ENCODE peak calls at places on chromosomes 6 and 20, in six cellular contexts. Y, K, T, N, D and F are unnamed samples.

GRCh38 chr20:17024513-17025105 is 202.2 kb upstream of the PCSK2 start:
- DNase-seq in N (no peak), K (peak; percentile 84), Y (no peak), D (no peak), T (peak; percentile 26), F (no peak)

GRCh38 chr6:14396392-14396791 is 278.8 kb downstream of the CD83 start:
- DNase-seq in Y (no peak), T (no peak), K (no peak), D (no peak), N (no peak), F (no peak)

GRCh38 chr20:62501801-62502495 is 26.2 kb upstream of the GATA5 start:
- DNase-seq in N (no peak), D (no peak), K (no peak), T (peak; percentile 46), Y (no peak), F (no peak)

GRCh38 chr20:5650191-5650691 is 100.0 kb upstream of the SHLD1 start:
- DNase-seq in D (no peak), K (no peak), T (no peak), N (no peak), Y (no peak), F (no peak)

GRCh38 chr6:139338845-139339244 is 35.6 kb downstream of the CITED2 start:
- DNase-seq in D (no peak), N (no peak), Y (peak; percentile 62), K (no peak), T (no peak), F (no peak)

GRCh38 chr6:79737172-79737571 is 106.0 kb downstream of the SH3BGRL2 start:
- DNase-seq in K (no peak), T (no peak), N (no peak), Y (no peak), D (no peak), F (peak; percentile 12)

GRCh38 chr20:46126440-46127056 is 8.4 kb downstream of the CD40 start:
- DNase-seq in K (peak; percentile 74), Y (no peak), D (peak; percentile 4), T (no peak), N (no peak), F (no peak)

GRCh38 chr6:106910999-106911949 is 63.3 kb downstream of the CD24 start:
- DNase-seq in K (peak; percentile 89), T (peak; percentile 6), Y (no peak), D (no peak), N (no peak), F (no peak)

GRCh38 chr6:34232901-34233300 is 3.8 kb upstream of the HMGA1 start:
- DNase-seq in K (no peak), T (no peak), Y (no peak), D (no peak), N (no peak), F (no peak)

GRCh38 chr6:34230653-34231351 is 5.9 kb upstream of the HMGA1 start:
- DNase-seq in Y (no peak), T (no peak), D (no peak), K (no peak), N (no peak), F (no peak)

GRCh38 chr6:34233867-34234266 is 2.8 kb upstream of the HMGA1 start:
- DNase-seq in Y (no peak), T (no peak), N (no peak), K (no peak), D (peak; percentile 61), F (no peak)

GRCh38 chr6:34229877-34230276 is 6.8 kb upstream of the HMGA1 start:
- DNase-seq in N (no peak), K (no peak), Y (no peak), T (no peak), D (no peak), F (no peak)

DNA sequence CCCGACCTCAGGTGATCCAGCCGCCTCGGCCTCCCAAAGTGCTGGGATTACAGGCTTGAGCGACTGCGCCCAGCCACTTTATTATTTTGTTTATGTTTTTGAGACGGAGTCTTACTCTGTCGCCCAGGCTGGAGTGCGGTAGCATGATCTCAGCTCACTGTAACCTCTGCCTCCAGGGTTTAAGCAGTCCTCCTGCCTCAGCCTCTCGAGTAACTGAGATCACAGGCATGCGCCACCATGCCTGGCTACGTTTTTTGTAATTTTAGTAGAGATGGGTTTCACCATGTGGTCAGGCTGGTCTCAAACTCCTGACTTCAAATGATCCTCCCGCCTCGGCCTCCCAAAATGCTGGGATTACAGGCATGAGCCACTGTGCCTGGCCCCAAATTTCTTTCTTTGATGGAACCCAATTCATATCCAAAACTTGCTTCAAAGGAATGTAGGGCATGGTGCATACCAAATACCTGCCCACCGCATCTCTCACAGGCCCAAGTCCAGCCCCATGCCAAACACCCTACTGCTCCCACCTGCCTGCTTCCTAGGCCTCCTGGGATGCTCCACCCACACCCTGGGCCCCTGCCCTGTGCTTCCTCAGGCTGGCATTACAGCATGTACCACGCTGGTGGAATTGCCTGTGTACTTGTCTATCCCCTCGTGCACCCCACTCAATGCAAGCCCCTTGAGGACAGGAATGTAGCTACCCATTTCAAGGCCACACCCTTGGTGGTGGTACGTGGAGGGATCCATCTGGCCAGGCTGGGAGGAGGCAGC is 4.9 kb upstream of the HMGA1 start:
- DNase-seq in N (no peak), T (no peak), K (no peak), Y (no peak), D (no peak), F (no peak)
- H3K27ac ChIP-seq in N (no peak overlapping the region), T (no peak overlapping the region), K (no peak overlapping the region), Y (no peak overlapping the region), D (no peak overlapping the region), F (no peak overlapping the region)

DNA sequence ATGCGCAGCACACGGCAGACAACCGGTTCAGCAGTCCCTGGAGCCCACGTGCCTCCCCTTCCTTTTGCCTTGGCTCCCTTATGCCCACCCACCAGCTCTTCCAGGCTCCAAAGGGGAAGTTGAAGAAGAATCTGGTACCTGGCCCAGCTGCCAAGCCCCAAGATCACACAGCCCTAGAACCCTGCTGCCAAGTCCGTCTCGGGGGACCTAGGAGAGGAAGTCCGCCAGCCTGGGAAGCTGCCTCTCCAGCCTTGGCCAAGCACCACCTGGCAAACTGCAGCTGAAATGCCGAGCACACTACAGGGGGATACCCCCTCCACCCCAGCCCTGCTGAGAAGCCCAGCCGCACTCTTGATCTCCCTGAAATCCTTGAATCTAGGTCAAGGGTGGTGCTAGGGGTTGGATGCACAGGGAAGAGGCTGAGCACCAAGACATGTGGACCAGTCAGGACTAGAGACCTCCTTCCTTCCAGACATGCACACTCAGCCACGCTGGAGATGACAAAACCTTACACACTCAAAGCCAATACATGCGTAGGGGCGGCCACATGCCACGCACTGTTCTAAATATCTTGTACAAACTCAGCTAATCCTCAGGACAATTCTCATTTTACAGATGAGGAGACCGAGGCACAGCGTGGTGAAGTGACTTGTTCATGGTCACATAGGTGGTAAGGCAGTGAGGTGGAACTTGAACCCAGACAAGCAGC is 124.1 kb downstream of the PREX1 start:
- DNase-seq in Y (no peak), T (no peak), N (no peak), K (no peak), D (peak; percentile 61), F (no peak)
- TF ChIP-seq EP300 in Y (no peak), T (no peak), N (no peak), K (no peak), D (no peak), F (no peak)

DNA sequence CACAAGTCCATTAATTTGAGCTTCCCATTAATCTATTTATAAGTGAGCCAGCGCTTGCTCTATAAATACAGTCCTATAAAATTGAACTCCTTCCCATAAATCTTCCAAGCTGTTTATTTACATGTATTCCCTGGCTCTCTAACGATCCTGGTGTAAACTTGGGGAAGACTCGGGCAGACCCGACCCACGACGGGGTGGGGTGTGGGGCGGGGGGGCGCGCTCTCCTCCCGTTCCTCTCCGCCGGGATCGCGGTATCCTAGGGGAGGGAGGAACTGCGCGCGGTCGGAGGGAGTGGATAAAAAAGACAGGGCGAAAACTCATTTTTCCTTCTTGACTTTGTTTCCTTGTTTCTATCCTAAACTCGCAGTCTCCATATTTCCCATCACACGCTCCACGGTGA is 31.1 kb downstream of the TFAP2B start:
- DNase-seq in D (no peak), N (no peak), T (no peak), Y (no peak), K (no peak), F (no peak)
- H3K27ac ChIP-seq in D (no peak overlapping the region), N (no peak overlapping the region), T (no peak overlapping the region), Y (no peak overlapping the region), K (no peak overlapping the region), F (no peak overlapping the region)

DNA sequence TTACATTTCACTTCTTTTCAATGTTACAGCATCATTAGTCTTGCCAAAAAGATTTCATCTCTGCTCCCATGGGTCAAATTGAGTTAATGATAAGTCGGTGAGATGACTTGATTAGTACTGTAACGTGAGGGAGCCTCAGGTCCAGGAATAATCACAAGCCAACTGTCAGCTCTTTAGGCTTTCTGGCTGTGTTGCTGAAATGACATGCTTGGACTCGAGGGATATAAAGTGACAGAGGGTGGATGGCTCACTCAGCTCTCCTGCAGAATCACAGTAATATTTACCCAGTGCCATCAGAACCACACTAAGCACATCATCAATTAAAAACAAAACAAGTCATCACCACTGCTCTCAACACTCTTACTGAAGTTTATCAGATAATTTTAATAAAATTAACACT is 196.2 kb upstream of the THEMIS start:
- DNase-seq in Y (no peak), T (no peak), N (no peak), K (no peak), D (no peak), F (no peak)
- TF ChIP-seq EP300 in Y (no peak), T (no peak), N (no peak), K (no peak), D (no peak), F (no peak)

GRCh38 chr20:32762754-32763201 is 593 bp downstream of the DNMT3B start:
- DNase-seq in N (no peak), Y (no peak), T (no peak), K (no peak), D (no peak), F (no peak)
- H3K27ac ChIP-seq in N (peak overlapping the region; percentile 62), Y (peak overlapping the region; percentile 66), T (peak overlapping the region; percentile 99), K (peak overlapping the region; percentile 24), D (peak overlapping the region; percentile 40), F (peak overlapping the region; percentile 21)

GRCh38 chr6:166958926-166959861 is 2.8 kb upstream of the RNASET2 start:
- DNase-seq in Y (peak; percentile 40), D (no peak), N (no peak), T (no peak), K (peak; percentile 75), F (peak; percentile 54)

GRCh38 chr6:166959906-166960608 is 3.7 kb upstream of the RNASET2 start:
- DNase-seq in K (no peak), Y (no peak), N (no peak), T (no peak), D (no peak), F (no peak)

GRCh38 chr6:166957087-166957804 is 896 bp upstream of the RNASET2 start:
- DNase-seq in K (peak; percentile 87), D (peak; percentile 84), Y (peak; percentile 45), T (no peak), N (peak; percentile 70), F (peak; percentile 79)

GRCh38 chr6:166957805-166958076 is 1.4 kb upstream of the RNASET2 start:
- DNase-seq in D (no peak), N (no peak), Y (no peak), K (peak; percentile 38), T (no peak), F (no peak)

GRCh38 chr6:166960609-166960978 is 4.2 kb upstream of the RNASET2 start:
- DNase-seq in T (no peak), D (no peak), N (no peak), Y (no peak), K (no peak), F (no peak)
- TF ChIP-seq EP300 in T (no peak), D (no peak), N (no peak), Y (no peak), K (no peak), F (no peak)